ENCODE peak calls at places on chromosomes 16 and 17, in five cellular contexts. One of them, this sample, is unnamed.

GRCh38 chr16:88700636-88701482 is 5.3 kb downstream of the RNF166 start:
- DNase-seq in breast epithelium: peak; percentile 60
- DNase-seq in CD4-positive, alpha-beta T cell: peak; percentile 97
- DNase-seq in OCI-LY7: peak; percentile 86
- DNase-seq in GM23248: peak; percentile 73
- DNase-seq in this sample: no peak

GRCh38 chr16:54176376-54176901 is 110.1 kb downstream of the IRX3 start:
- DNase-seq in GM23248: peak; percentile 45
- DNase-seq in CD4-positive, alpha-beta T cell: no peak
- DNase-seq in OCI-LY7: no peak
- DNase-seq in breast epithelium: no peak
- DNase-seq in this sample: no peak

GRCh38 chr16:49280022-49280741 is 1.5 kb downstream of the CBLN1 start:
- DNase-seq in breast epithelium: no peak
- DNase-seq in GM23248: peak; percentile 22
- DNase-seq in OCI-LY7: no peak
- DNase-seq in CD4-positive, alpha-beta T cell: no peak
- DNase-seq in this sample: no peak

GRCh38 chr16:24149102-24149501 is 107.0 kb upstream of the CACNG3 start:
- DNase-seq in GM23248: no peak
- DNase-seq in breast epithelium: no peak
- DNase-seq in OCI-LY7: no peak
- DNase-seq in CD4-positive, alpha-beta T cell: no peak
- DNase-seq in this sample: no peak

GRCh38 chr16:760498-761343 is at the start of gene MSLN:
- DNase-seq in GM23248: no peak
- DNase-seq in OCI-LY7: no peak
- DNase-seq in breast epithelium: no peak
- DNase-seq in CD4-positive, alpha-beta T cell: no peak
- DNase-seq in this sample: no peak

GRCh38 chr17:78789149-78789662 is 7.1 kb upstream of the CYTH1 start:
- DNase-seq in GM23248: peak; percentile 46
- DNase-seq in breast epithelium: no peak
- DNase-seq in OCI-LY7: no peak
- DNase-seq in CD4-positive, alpha-beta T cell: no peak
- DNase-seq in this sample: no peak

GRCh38 chr16:49023095-49023494 is 258.5 kb downstream of the CBLN1 start:
- DNase-seq in OCI-LY7: no peak
- DNase-seq in breast epithelium: no peak
- DNase-seq in CD4-positive, alpha-beta T cell: no peak
- DNase-seq in GM23248: peak; percentile 9
- DNase-seq in this sample: no peak

GRCh38 chr17:82888583-82889495 is 49.0 kb upstream of the ZNF750 start:
- DNase-seq in OCI-LY7: no peak
- DNase-seq in GM23248: no peak
- DNase-seq in CD4-positive, alpha-beta T cell: no peak
- DNase-seq in breast epithelium: peak; percentile 86
- DNase-seq in this sample: no peak

GRCh38 chr17:72134560-72135399 is 14.0 kb downstream of the SOX9 start:
- DNase-seq in CD4-positive, alpha-beta T cell: no peak
- DNase-seq in breast epithelium: no peak
- DNase-seq in OCI-LY7: no peak
- DNase-seq in GM23248: peak; percentile 45
- DNase-seq in this sample: no peak

GRCh38 chr17:45705123-45706009 is 78.8 kb upstream of the CRHR1 start:
- DNase-seq in breast epithelium: no peak
- DNase-seq in OCI-LY7: no peak
- DNase-seq in GM23248: peak; percentile 71
- DNase-seq in CD4-positive, alpha-beta T cell: no peak
- DNase-seq in this sample: no peak

GRCh38 chr16:81564368-81565060 is 119.9 kb downstream of the CMIP start:
- DNase-seq in breast epithelium: no peak
- DNase-seq in GM23248: peak; percentile 37
- DNase-seq in OCI-LY7: no peak
- DNase-seq in CD4-positive, alpha-beta T cell: no peak
- DNase-seq in this sample: no peak

GRCh38 chr17:59154721-59155438 is at the start of gene SKA2:
- DNase-seq in GM23248: peak; percentile 99
- DNase-seq in CD4-positive, alpha-beta T cell: peak; percentile 93
- DNase-seq in breast epithelium: peak; percentile 95
- DNase-seq in OCI-LY7: peak; percentile 99
- DNase-seq in this sample: peak; percentile 94

GRCh38 chr16:30663038-30663437 is 4.8 kb downstream of the FBRS start:
- DNase-seq in GM23248: no peak
- DNase-seq in breast epithelium: no peak
- DNase-seq in OCI-LY7: no peak
- DNase-seq in CD4-positive, alpha-beta T cell: no peak
- DNase-seq in this sample: no peak

GRCh38 chr16:74667215-74667765 is 613 bp upstream of the RFWD3 start:
- DNase-seq in GM23248: peak; percentile 57
- DNase-seq in OCI-LY7: peak; percentile 21
- DNase-seq in CD4-positive, alpha-beta T cell: peak; percentile 6
- DNase-seq in breast epithelium: no peak
- DNase-seq in this sample: no peak

GRCh38 chr16:4106516-4106915 is 9.7 kb downstream of the ADCY9 start:
- DNase-seq in GM23248: no peak
- DNase-seq in OCI-LY7: no peak
- DNase-seq in CD4-positive, alpha-beta T cell: no peak
- DNase-seq in breast epithelium: no peak
- DNase-seq in this sample: no peak

GRCh38 chr17:19513897-19514488 is 19.7 kb upstream of the SLC47A1 start:
- DNase-seq in CD4-positive, alpha-beta T cell: peak; percentile 60
- DNase-seq in breast epithelium: peak; percentile 61
- DNase-seq in OCI-LY7: peak; percentile 74
- DNase-seq in GM23248: peak; percentile 81
- DNase-seq in this sample: peak; percentile 69

DNA sequence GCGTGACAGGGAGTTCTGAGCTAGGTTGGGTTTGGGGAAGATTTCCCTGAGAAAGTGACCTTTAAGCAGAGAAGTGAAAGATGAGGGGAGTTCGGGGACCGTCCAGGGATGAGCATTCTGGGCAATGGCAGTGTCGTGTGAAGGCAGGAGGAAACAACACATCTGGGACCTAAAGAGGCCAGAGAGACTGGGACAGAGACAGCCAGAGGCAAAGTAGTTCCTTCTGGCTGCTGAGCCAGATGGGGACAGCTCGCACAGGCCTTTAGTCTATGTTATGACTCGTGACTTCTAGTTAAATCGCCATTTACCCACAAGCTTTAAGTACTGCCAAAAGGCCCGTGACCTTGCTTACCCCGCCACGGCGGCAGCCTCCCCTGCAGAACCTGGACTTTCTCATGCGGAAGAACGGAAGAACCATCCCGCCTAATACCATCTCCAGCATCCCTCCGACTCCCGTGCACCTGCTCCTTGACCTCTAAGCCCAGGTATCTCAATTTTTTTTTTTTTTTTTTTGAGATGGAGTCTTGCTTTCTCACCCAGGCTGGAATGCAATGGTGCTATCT is 8.5 kb upstream of the MED11 start:
- DNase-seq in CD4-positive, alpha-beta T cell: no peak
- DNase-seq in breast epithelium: no peak
- DNase-seq in GM23248: no peak
- DNase-seq in OCI-LY7: no peak
- DNase-seq in this sample: no peak
- H3K27ac ChIP-seq in CD4-positive, alpha-beta T cell: no peak overlapping the region
- H3K27ac ChIP-seq in breast epithelium: no peak overlapping the region
- H3K27ac ChIP-seq in GM23248: no peak overlapping the region
- H3K27ac ChIP-seq in OCI-LY7: no peak overlapping the region
- H3K27ac ChIP-seq in this sample: no peak overlapping the region

DNA sequence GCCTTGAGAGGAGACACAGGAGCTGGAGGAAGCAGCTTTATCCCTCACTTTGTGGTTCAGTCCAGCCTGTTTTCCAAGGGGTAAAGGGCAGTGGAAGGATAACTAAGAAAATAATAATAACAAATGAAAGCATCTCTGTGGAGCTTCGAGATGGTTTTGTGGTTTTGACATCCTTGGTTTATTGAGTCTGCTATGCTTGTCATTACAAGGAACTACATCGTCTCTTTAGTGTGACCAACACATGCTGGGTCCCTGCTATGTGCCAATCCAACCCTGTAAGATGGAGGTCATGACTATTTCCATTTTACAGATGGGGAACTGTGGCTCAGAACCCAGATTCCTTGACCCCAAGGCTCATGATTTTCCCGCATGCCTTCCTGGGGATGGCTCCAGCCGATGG is 124.8 kb downstream of the MRM1 start:
- DNase-seq in CD4-positive, alpha-beta T cell: no peak
- DNase-seq in GM23248: no peak
- DNase-seq in breast epithelium: no peak
- DNase-seq in OCI-LY7: no peak
- DNase-seq in this sample: no peak
- H3K27ac ChIP-seq in CD4-positive, alpha-beta T cell: no peak overlapping the region
- H3K27ac ChIP-seq in GM23248: no peak overlapping the region
- H3K27ac ChIP-seq in breast epithelium: no peak overlapping the region
- H3K27ac ChIP-seq in OCI-LY7: no peak overlapping the region
- H3K27ac ChIP-seq in this sample: no peak overlapping the region

GRCh38 chr17:34917381-34917780 is 43.9 kb downstream of the CCT6B start:
- DNase-seq in CD4-positive, alpha-beta T cell: no peak
- DNase-seq in OCI-LY7: no peak
- DNase-seq in breast epithelium: no peak
- DNase-seq in GM23248: no peak
- DNase-seq in this sample: no peak
- H3K27ac ChIP-seq in CD4-positive, alpha-beta T cell: no peak overlapping the region
- H3K27ac ChIP-seq in OCI-LY7: no peak overlapping the region
- H3K27ac ChIP-seq in breast epithelium: peak overlapping the region; percentile 43
- H3K27ac ChIP-seq in GM23248: no peak overlapping the region
- H3K27ac ChIP-seq in this sample: no peak overlapping the region

GRCh38 chr17:4839965-4840892 is 7.1 kb downstream of the MINK1 start:
- DNase-seq in GM23248: no peak
- DNase-seq in OCI-LY7: no peak
- DNase-seq in breast epithelium: no peak
- DNase-seq in CD4-positive, alpha-beta T cell: no peak
- DNase-seq in this sample: no peak
- H3K27ac ChIP-seq in GM23248: no peak overlapping the region
- H3K27ac ChIP-seq in OCI-LY7: no peak overlapping the region
- H3K27ac ChIP-seq in breast epithelium: peak overlapping the region; percentile 40
- H3K27ac ChIP-seq in CD4-positive, alpha-beta T cell: no peak overlapping the region
- H3K27ac ChIP-seq in this sample: no peak overlapping the region